ENCODE peak calls at places on chromosomes 4 and X, in five cellular contexts. B is H1, N is NT2/D1, E is HEK293T, G is GM12878. H is an unnamed sample.

GRCh38 chr4:156896536-156896935 is 75.1 kb downstream of the PDGFC start:
- DNase-seq in B (no peak), N (no peak), E (no peak), G (no peak), H (no peak)

GRCh38 chrX:41066391-41066790 is 18.9 kb upstream of the USP9X start:
- DNase-seq in B (no peak), N (no peak), E (no peak), G (no peak), H (no peak)

GRCh38 chr4:16104520-16104919 is 20.7 kb upstream of the PROM1 start:
- DNase-seq in B (no peak), N (no peak), E (no peak), G (no peak), H (no peak)

GRCh38 chr4:88661724-88662123 is 35.9 kb downstream of the NAP1L5 start:
- DNase-seq in B (no peak), N (no peak), E (no peak), G (no peak), H (no peak)

GRCh38 chr4:79862842-79863241 is 210.2 kb downstream of the ANTXR2 start:
- DNase-seq in B (no peak), N (no peak), E (no peak), G (no peak), H (no peak)

GRCh38 chrX:153954618-153955450 is 10.4 kb upstream of the RENBP start:
- DNase-seq in B (no peak), N (no peak), E (no peak), G (no peak), H (no peak)

GRCh38 chr4:66275381-66276060 is 605.2 kb upstream of the EPHA5 start:
- DNase-seq in B (no peak), N (no peak), E (peak), G (no peak), H (no peak)

GRCh38 chr4:15303052-15303641 is 124.7 kb upstream of the C1QTNF7 start:
- DNase-seq in B (no peak), N (no peak), E (no peak), G (no peak), H (peak)

GRCh38 chr4:19438228-19438627 is 813.5 kb upstream of the SLIT2 start:
- DNase-seq in B (no peak), N (no peak), E (no peak), G (no peak), H (no peak)

GRCh38 chr4:74418063-74418670 is 26.8 kb upstream of the AREG start:
- DNase-seq in B (no peak), N (no peak), E (no peak), G (no peak), H (no peak)

GRCh38 chr4:6050551-6050950 is 32.3 kb upstream of the C4orf50 start:
- DNase-seq in B (no peak), N (no peak), E (no peak), G (no peak), H (no peak)

GRCh38 chr4:10806993-10807645 is 122.6 kb upstream of the CLNK start:
- DNase-seq in B (no peak), N (no peak), E (no peak), G (no peak), H (no peak)

GRCh38 chr4:6229671-6230501 is 29.5 kb upstream of the JAKMIP1 start:
- DNase-seq in B (no peak), N (no peak), E (no peak), G (no peak), H (no peak)

GRCh38 chrX:115428011-115428410 is 133.0 kb upstream of the PLS3 start:
- DNase-seq in B (no peak), N (no peak), E (no peak), G (no peak), H (no peak)

GRCh38 chr4:112532267-112532666 is 16.3 kb upstream of the NEUROG2 start:
- DNase-seq in B (no peak), N (no peak), E (no peak), G (no peak), H (no peak)

GRCh38 chr4:23613782-23614181 is 276.1 kb downstream of the PPARGC1A start:
- DNase-seq in B (no peak), N (no peak), E (no peak), G (no peak), H (no peak)

GRCh38 chrX:41320393-41320792 is 13.6 kb upstream of the DDX3X start:
- DNase-seq in B (no peak), N (no peak), E (no peak), G (no peak), H (no peak)

GRCh38 chr4:80015407-80016189 is 57.4 kb downstream of the ANTXR2 start:
- DNase-seq in B (no peak), N (no peak), E (no peak), G (no peak), H (no peak)

GRCh38 chr4:147772459-147772969 is 40.6 kb downstream of the ARHGAP10 start:
- DNase-seq in B (no peak), N (no peak), E (no peak), G (no peak), H (no peak)

GRCh38 chr4:123546123-123546654 is 149.6 kb downstream of the SPRY1 start:
- DNase-seq in B (no peak), N (no peak), E (no peak), G (no peak), H (peak)

GRCh38 chr4:175758595-175758994 is 53.5 kb downstream of the GPM6A start:
- DNase-seq in B (no peak), N (no peak), E (no peak), G (no peak), H (no peak)

GRCh38 chr4:169464080-169464479 is 148.3 kb downstream of the NEK1 start:
- DNase-seq in B (no peak), N (no peak), E (no peak), G (no peak), H (no peak)

GRCh38 chr4:33959519-33959918 is 2284.8 kb downstream of the ARAP2 start:
- DNase-seq in B (no peak), N (no peak), E (no peak), G (no peak), H (no peak)

GRCh38 chr4:26178874-26179273 is 141.9 kb upstream of the RBPJ start:
- DNase-seq in B (no peak), N (no peak), E (no peak), G (no peak), H (no peak)

GRCh38 chrX:40644821-40645358 is 2.5 kb downstream of the CXorf38 start:
- DNase-seq in B (no peak), N (no peak), E (no peak), G (peak), H (peak)

GRCh38 chr4:185535818-185536729 is 767 bp upstream of the PDLIM3 start:
- DNase-seq in B (no peak), N (no peak), E (no peak), G (no peak), H (no peak)

GRCh38 chr4:158622251-158622650 is 49.4 kb downstream of the C4orf46 start:
- DNase-seq in B (no peak), N (no peak), E (no peak), G (no peak), H (no peak)

GRCh38 chrX:133307637-133308485 is 89.7 kb upstream of the TFDP3 start:
- DNase-seq in B (no peak), N (peak), E (no peak), G (no peak), H (no peak)

GRCh38 chrX:41153453-41153852 is 68.2 kb downstream of the USP9X start:
- DNase-seq in B (no peak), N (no peak), E (no peak), G (no peak), H (no peak)

GRCh38 chr4:87497586-87497985 is 31.6 kb downstream of the SPARCL1 start:
- DNase-seq in B (no peak), N (no peak), E (no peak), G (no peak), H (no peak)

GRCh38 chrX:55640854-55641253 is 17.7 kb downstream of the FOXR2 start:
- DNase-seq in B (no peak), N (no peak), E (no peak), G (peak), H (no peak)

GRCh38 chr4:48692897-48693296 is 87.2 kb downstream of the FRYL start:
- DNase-seq in B (no peak), N (no peak), E (no peak), G (no peak), H (no peak)

GRCh38 chr4:159363376-159363775 is 260.5 kb downstream of the RAPGEF2 start:
- DNase-seq in B (no peak), N (no peak), E (no peak), G (no peak), H (no peak)

GRCh38 chr4:52071786-52072552 is 20.9 kb downstream of the SPATA18 start:
- DNase-seq in B (no peak), N (no peak), E (no peak), G (no peak), H (no peak)

GRCh38 chr4:138114434-138114833 is 127.7 kb downstream of the SLC7A11 start:
- DNase-seq in B (no peak), N (no peak), E (no peak), G (peak), H (no peak)
- TF ChIP-seq SUZ12 in B (no peak), N (no peak), E (no peak), G (no peak), H (no peak)

DNA sequence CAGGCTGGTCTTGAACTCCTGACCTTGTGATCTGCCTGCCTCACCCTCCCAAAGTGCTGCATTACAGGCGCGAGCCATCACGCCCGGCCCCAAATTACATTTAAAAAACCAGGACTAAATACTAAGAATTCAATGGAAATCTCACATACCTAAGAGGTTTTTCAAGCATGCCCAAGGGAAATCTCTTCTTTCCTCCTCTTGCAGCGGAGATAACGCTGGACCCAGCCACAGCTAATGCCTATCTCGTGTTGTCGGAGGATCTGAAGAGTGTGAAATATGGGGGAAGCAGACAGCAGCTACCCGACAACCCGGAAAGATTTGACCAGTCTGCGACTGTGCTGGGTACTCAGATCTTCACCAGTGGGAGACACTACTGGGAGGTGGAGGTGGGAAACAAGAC is 7.4 kb downstream of the TRIML1 start:
- DNase-seq in B (no peak), N (no peak), E (no peak), G (no peak), H (no peak)
- TF ChIP-seq SUZ12 in B (no peak), N (no peak), E (no peak), G (no peak), H (no peak)

DNA sequence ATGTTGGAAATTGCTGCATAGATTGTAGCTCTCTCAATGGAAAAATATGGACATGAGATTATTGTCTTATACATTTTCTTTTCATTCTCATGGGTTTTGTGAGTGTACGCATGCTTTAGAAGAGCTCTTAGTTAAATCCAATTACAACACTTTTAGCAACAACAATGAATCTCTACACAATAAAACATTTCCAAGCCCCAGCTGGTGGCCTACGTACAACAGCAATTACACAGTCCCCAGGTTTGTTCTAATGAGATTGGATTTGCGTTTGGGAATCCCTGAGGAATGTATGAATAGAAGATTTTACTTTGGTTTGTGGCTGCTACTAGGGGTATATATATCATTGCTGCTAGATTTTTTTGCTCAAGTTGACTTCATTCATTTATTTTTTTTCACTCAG is 98.6 kb downstream of the FHDC1 start:
- DNase-seq in B (no peak), N (no peak), E (no peak), G (no peak), H (no peak)
- TF ChIP-seq SUZ12 in B (no peak), N (no peak), E (no peak), G (no peak), H (no peak)

DNA sequence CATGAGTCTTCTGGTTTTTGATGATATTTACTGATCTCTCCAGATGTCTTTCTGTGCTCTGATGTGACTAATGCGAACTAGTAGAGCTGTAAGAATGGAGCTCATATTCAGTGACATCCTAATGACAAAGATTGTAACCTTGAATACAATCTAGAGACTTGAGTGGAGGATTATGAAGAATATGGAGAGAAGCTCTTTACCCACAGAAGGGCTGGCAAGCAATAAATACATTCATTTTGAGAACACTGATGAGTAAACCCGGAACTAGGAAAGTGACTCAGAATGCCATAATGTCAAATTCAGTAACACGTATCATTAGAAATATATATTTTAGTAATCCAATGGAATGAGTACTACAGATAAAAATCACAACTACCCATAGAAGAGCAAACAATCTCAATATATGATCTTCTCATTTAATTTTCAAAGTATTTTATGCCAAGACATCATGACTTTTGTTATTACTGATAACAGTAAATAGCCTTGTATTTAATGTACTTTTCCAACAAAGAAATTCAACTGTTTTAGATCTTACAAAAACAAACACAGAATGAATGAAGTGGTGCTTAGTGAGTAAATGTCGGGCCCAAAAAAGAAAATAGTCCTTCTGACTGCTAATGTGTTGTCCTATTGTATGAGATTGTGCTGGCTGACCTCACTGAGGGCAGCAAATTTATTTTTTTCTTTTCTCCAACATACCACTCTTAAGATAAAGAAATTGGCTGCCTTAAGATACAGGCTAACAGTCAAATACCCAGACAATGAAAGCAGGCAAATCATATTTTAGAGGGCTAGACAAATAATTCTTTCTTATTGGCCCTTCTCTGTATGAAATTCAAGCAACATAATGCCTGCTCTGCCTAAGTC is 49.2 kb upstream of the HDAC8 start:
- DNase-seq in B (no peak), N (no peak), E (no peak), G (peak), H (no peak)
- TF ChIP-seq SUZ12 in B (no peak), N (no peak), E (no peak), G (no peak), H (no peak)

DNA sequence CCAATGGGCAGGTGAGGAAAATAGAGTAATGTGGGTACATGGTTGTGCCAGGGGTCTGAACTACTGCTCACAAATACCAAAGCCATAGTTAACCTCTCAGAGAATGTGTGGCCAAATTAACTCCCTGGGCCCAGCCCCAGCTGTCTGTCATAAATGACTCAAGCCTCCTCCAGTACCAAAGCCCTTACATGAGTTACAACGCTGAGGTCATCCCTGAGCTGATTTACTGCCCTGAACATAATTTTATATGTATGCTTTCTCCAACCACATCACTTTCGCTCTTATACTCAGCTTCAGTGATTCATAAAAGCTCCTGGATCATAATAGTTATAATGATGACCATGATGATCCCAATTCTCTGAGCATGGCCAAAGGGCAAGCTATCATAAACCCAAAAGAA is 283.9 kb downstream of the NKX6-1 start:
- DNase-seq in B (no peak), N (no peak), E (no peak), G (no peak), H (no peak)
- TF ChIP-seq SUZ12 in B (no peak), N (no peak), E (no peak), G (no peak), H (no peak)

DNA sequence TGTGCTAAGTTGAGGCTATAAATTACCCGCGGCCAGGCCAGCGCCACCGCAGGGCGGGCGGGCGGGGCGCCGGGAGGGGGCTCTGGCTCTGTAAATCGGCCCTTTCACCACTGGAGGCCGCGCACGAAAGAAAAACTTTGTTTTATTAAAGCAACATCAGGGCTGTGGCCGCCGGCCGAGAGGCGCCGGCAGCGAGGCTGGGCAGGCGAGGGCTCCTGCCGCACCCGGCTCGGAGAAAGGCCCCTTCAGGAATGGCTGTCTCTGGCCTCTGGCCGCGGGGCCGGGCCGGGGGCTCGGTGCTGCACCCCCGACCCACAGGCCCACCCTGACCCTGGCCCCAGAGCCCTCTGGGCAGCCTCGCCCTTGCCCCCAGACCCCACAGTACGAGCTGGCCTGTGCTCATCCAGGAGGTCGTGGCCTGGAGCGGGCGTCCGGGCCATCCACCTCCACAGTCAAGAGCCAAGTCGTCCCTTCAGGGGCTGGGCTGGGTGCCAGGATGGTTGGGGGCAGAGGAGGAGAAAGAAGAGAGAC is 29.5 kb upstream of the FGFR3 start:
- DNase-seq in B (no peak), N (no peak), E (peak), G (no peak), H (peak)
- TF ChIP-seq SUZ12 in B (no peak), N (no peak), E (no peak), G (no peak), H (no peak)